ENCODE peak calls at places on chromosomes 4 and X, in nine cellular contexts. One of them, this sample, is unnamed.

GRCh38 chr4:16315451-16315850 is 89.2 kb upstream of the TAPT1 start:
- DNase-seq in cardiac muscle cell: no peak
- DNase-seq in aorta: no peak
- DNase-seq in breast epithelium: no peak
- DNase-seq in tibial nerve: no peak
- DNase-seq in upper lobe of right lung: no peak
- DNase-seq in astrocyte: no peak
- DNase-seq in tibial artery: no peak
- DNase-seq in A673: peak; percentile 69
- DNase-seq in this sample: peak; percentile 9

GRCh38 chr4:107248571-107248970 is 212.5 kb upstream of the DKK2 start:
- DNase-seq in cardiac muscle cell: no peak
- DNase-seq in aorta: no peak
- DNase-seq in breast epithelium: no peak
- DNase-seq in tibial nerve: no peak
- DNase-seq in upper lobe of right lung: no peak
- DNase-seq in astrocyte: peak; percentile 57
- DNase-seq in tibial artery: no peak
- DNase-seq in A673: no peak
- DNase-seq in this sample: no peak

GRCh38 chrX:38505583-38505982 is 55.8 kb upstream of the TSPAN7 start:
- DNase-seq in cardiac muscle cell: no peak
- DNase-seq in aorta: no peak
- DNase-seq in breast epithelium: no peak
- DNase-seq in tibial nerve: no peak
- DNase-seq in upper lobe of right lung: no peak
- DNase-seq in astrocyte: no peak
- DNase-seq in tibial artery: no peak
- DNase-seq in A673: no peak
- DNase-seq in this sample: no peak

GRCh38 chr4:70901984-70902576 is at the start of gene MOB1B:
- DNase-seq in cardiac muscle cell: peak; percentile 93
- DNase-seq in aorta: peak; percentile 96
- DNase-seq in breast epithelium: peak; percentile 83
- DNase-seq in tibial nerve: peak; percentile 71
- DNase-seq in upper lobe of right lung: peak; percentile 93
- DNase-seq in astrocyte: peak; percentile 84
- DNase-seq in tibial artery: peak; percentile 91
- DNase-seq in A673: peak; percentile 84
- DNase-seq in this sample: peak; percentile 94

GRCh38 chr4:4606321-4606720 is 64.5 kb upstream of the STX18 start:
- DNase-seq in cardiac muscle cell: peak; percentile 27
- DNase-seq in aorta: no peak
- DNase-seq in breast epithelium: no peak
- DNase-seq in tibial nerve: no peak
- DNase-seq in upper lobe of right lung: no peak
- DNase-seq in astrocyte: peak; percentile 29
- DNase-seq in tibial artery: no peak
- DNase-seq in A673: no peak
- DNase-seq in this sample: no peak

GRCh38 chr4:106603471-106603870 is 234.9 kb upstream of the GIMD1 start:
- DNase-seq in cardiac muscle cell: no peak
- DNase-seq in aorta: peak; percentile 54
- DNase-seq in breast epithelium: no peak
- DNase-seq in tibial nerve: no peak
- DNase-seq in upper lobe of right lung: no peak
- DNase-seq in astrocyte: no peak
- DNase-seq in tibial artery: peak; percentile 53
- DNase-seq in A673: no peak
- DNase-seq in this sample: no peak

GRCh38 chr4:48047421-48047844 is 30.9 kb downstream of the NIPAL1 start:
- DNase-seq in cardiac muscle cell: peak; percentile 10
- DNase-seq in aorta: no peak
- DNase-seq in breast epithelium: no peak
- DNase-seq in tibial nerve: no peak
- DNase-seq in upper lobe of right lung: no peak
- DNase-seq in astrocyte: no peak
- DNase-seq in tibial artery: no peak
- DNase-seq in A673: no peak
- DNase-seq in this sample: no peak

GRCh38 chr4:54929459-54929858 is 195.9 kb downstream of the KDR start:
- DNase-seq in cardiac muscle cell: no peak
- DNase-seq in aorta: no peak
- DNase-seq in breast epithelium: no peak
- DNase-seq in tibial nerve: no peak
- DNase-seq in upper lobe of right lung: no peak
- DNase-seq in astrocyte: no peak
- DNase-seq in tibial artery: no peak
- DNase-seq in A673: no peak
- DNase-seq in this sample: peak; percentile 16

GRCh38 chrX:8447367-8447766 is 17.3 kb upstream of the VCX3B start:
- DNase-seq in cardiac muscle cell: no peak
- DNase-seq in aorta: no peak
- DNase-seq in breast epithelium: no peak
- DNase-seq in tibial nerve: no peak
- DNase-seq in upper lobe of right lung: no peak
- DNase-seq in astrocyte: no peak
- DNase-seq in tibial artery: no peak
- DNase-seq in A673: no peak
- DNase-seq in this sample: no peak

GRCh38 chr4:86891785-86892638 is at the start of gene C4orf36:
- DNase-seq in cardiac muscle cell: peak; percentile 54
- DNase-seq in aorta: peak; percentile 88
- DNase-seq in breast epithelium: peak; percentile 86
- DNase-seq in tibial nerve: peak; percentile 54
- DNase-seq in upper lobe of right lung: peak; percentile 92
- DNase-seq in astrocyte: peak; percentile 31
- DNase-seq in tibial artery: peak; percentile 72
- DNase-seq in A673: peak; percentile 80
- DNase-seq in this sample: peak; percentile 88

GRCh38 chr4:74338792-74339333 is 26.1 kb upstream of the EREG start:
- DNase-seq in cardiac muscle cell: peak; percentile 91
- DNase-seq in aorta: no peak
- DNase-seq in breast epithelium: no peak
- DNase-seq in tibial nerve: no peak
- DNase-seq in upper lobe of right lung: no peak
- DNase-seq in astrocyte: no peak
- DNase-seq in tibial artery: no peak
- DNase-seq in A673: no peak
- DNase-seq in this sample: no peak

GRCh38 chr4:106062452-106062875 is 167.2 kb downstream of the NPNT start:
- DNase-seq in cardiac muscle cell: peak; percentile 82
- DNase-seq in aorta: no peak
- DNase-seq in breast epithelium: no peak
- DNase-seq in tibial nerve: no peak
- DNase-seq in upper lobe of right lung: no peak
- DNase-seq in astrocyte: peak; percentile 82
- DNase-seq in tibial artery: no peak
- DNase-seq in A673: peak; percentile 62
- DNase-seq in this sample: peak; percentile 77

GRCh38 chr4:3870567-3870962 is 104.4 kb downstream of the ADRA2C start:
- DNase-seq in cardiac muscle cell: no peak
- DNase-seq in aorta: peak; percentile 24
- DNase-seq in breast epithelium: no peak
- DNase-seq in tibial nerve: peak; percentile 4
- DNase-seq in upper lobe of right lung: no peak
- DNase-seq in astrocyte: no peak
- DNase-seq in tibial artery: no peak
- DNase-seq in A673: no peak
- DNase-seq in this sample: no peak

DNA sequence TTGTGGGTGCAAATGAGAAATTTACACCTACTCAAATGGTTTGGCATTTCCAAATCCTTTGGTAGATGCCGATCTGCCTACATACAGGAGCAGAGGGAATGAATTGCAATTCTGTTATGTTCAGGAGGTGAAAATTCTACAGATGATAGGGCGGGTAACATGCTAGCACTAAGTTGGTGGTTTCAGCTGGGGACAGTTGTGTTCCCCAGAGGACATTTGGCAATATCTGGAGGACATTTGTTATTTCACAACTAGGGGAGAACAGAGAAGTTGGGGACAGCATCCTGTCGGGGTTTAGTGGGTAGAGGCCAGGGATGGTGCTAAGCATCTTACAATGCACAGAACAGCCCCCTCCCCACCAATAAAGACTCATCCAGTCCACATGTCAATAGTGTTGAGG is 96.4 kb upstream of the PUDP start:
- DNase-seq in cardiac muscle cell: no peak
- DNase-seq in aorta: no peak
- DNase-seq in breast epithelium: no peak
- DNase-seq in tibial nerve: no peak
- DNase-seq in upper lobe of right lung: no peak
- DNase-seq in astrocyte: no peak
- DNase-seq in tibial artery: no peak
- DNase-seq in A673: no peak
- DNase-seq in this sample: no peak
- H3K4me1 ChIP-seq in cardiac muscle cell: no peaks in the 10 kb centered on the region
- H3K4me1 ChIP-seq in aorta: no peaks in the 10 kb centered on the region
- H3K4me1 ChIP-seq in breast epithelium: no peaks in the 10 kb centered on the region
- H3K4me1 ChIP-seq in tibial nerve: no peaks in the 10 kb centered on the region
- H3K4me1 ChIP-seq in upper lobe of right lung: no peaks in the 10 kb centered on the region
- H3K4me1 ChIP-seq in astrocyte: no peaks in the 10 kb centered on the region
- H3K4me1 ChIP-seq in tibial artery: no peaks in the 10 kb centered on the region
- H3K4me1 ChIP-seq in A673: no peaks in the 10 kb centered on the region
- H3K4me1 ChIP-seq in this sample: peaks cover 10% of the 10 kb centered on the region

GRCh38 chr4:176307591-176307920 is 12.2 kb upstream of the SPCS3 start:
- DNase-seq in cardiac muscle cell: no peak
- DNase-seq in aorta: no peak
- DNase-seq in breast epithelium: no peak
- DNase-seq in tibial nerve: no peak
- DNase-seq in upper lobe of right lung: no peak
- DNase-seq in astrocyte: no peak
- DNase-seq in tibial artery: no peak
- DNase-seq in A673: no peak
- DNase-seq in this sample: no peak
- H3K4me1 ChIP-seq in cardiac muscle cell: no peaks in the 10 kb centered on the region
- H3K4me1 ChIP-seq in aorta: no peaks in the 10 kb centered on the region
- H3K4me1 ChIP-seq in breast epithelium: no peaks in the 10 kb centered on the region
- H3K4me1 ChIP-seq in tibial nerve: no peaks in the 10 kb centered on the region
- H3K4me1 ChIP-seq in upper lobe of right lung: no peaks in the 10 kb centered on the region
- H3K4me1 ChIP-seq in astrocyte: peaks cover 3% of the 10 kb centered on the region
- H3K4me1 ChIP-seq in tibial artery: no peaks in the 10 kb centered on the region
- H3K4me1 ChIP-seq in A673: no peaks in the 10 kb centered on the region
- H3K4me1 ChIP-seq in this sample: no peaks in the 10 kb centered on the region

DNA sequence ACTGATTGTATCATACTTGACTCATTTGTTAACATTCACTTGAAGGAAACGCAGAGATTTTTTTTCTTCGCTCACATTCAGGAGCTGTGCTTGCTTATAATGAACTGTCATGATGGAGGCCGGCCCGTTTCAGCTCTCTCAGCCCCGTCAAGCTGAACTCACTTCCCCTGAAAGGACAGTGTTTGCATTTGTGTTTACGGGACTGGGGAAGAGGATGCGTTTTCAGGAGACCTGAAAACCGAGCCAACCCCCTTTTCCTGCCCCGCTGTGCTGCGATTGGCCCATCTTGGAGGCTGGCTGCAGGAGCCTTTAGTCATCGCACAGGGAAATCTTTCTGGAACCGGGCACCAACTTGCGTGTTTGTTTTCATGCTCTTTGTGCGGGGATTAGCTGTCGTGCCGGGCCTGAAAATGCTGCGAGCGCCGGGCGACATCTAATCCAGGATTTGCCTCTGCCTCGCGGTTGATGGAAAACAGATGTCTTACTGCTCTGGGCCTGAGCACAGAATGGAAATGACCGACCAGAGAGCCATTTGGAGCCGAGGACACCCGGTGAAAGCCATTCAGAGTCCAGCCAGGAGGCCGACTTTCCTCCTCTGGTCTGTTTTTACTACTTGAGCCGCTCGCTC is 18.0 kb downstream of the TRIM2 start:
- DNase-seq in cardiac muscle cell: peak; percentile 80
- DNase-seq in aorta: peak; percentile 85
- DNase-seq in breast epithelium: no peak
- DNase-seq in tibial nerve: peak; percentile 20
- DNase-seq in upper lobe of right lung: no peak
- DNase-seq in astrocyte: peak; percentile 79
- DNase-seq in tibial artery: peak; percentile 80
- DNase-seq in A673: peak; percentile 93
- DNase-seq in this sample: peak; percentile 81
- H3K4me1 ChIP-seq in cardiac muscle cell: peaks cover 13% of the 10 kb centered on the region
- H3K4me1 ChIP-seq in aorta: no peaks in the 10 kb centered on the region
- H3K4me1 ChIP-seq in breast epithelium: peaks cover 4% of the 10 kb centered on the region
- H3K4me1 ChIP-seq in tibial nerve: no peaks in the 10 kb centered on the region
- H3K4me1 ChIP-seq in upper lobe of right lung: peaks cover 13% of the 10 kb centered on the region
- H3K4me1 ChIP-seq in astrocyte: peaks cover 11% of the 10 kb centered on the region
- H3K4me1 ChIP-seq in tibial artery: peaks cover 9% of the 10 kb centered on the region
- H3K4me1 ChIP-seq in A673: peaks cover 26% of the 10 kb centered on the region
- H3K4me1 ChIP-seq in this sample: no peaks in the 10 kb centered on the region

DNA sequence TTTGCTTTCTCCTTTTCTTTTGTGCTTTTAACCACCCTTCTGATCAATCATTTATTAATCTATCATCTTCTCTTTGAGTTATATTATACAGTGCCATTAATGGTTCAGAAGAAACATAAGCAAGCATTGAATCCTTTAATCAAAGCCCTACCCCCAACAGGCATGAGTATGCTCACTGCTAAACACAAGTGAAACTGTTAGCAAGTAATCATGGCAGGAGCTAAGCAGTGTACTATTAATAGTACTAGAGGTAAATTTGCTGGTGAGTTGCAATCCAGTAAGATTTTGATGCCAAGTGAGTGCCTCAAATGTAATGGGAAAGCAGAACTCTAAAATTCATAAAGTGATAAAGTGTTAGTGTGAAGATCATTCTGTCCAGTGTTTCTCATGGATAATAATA is 57.2 kb downstream of the FNIP2 start:
- DNase-seq in cardiac muscle cell: no peak
- DNase-seq in aorta: no peak
- DNase-seq in breast epithelium: no peak
- DNase-seq in tibial nerve: no peak
- DNase-seq in upper lobe of right lung: no peak
- DNase-seq in astrocyte: peak; percentile 43
- DNase-seq in tibial artery: no peak
- DNase-seq in A673: no peak
- DNase-seq in this sample: no peak
- H3K4me1 ChIP-seq in cardiac muscle cell: peaks cover 57% of the 10 kb centered on the region
- H3K4me1 ChIP-seq in aorta: peaks cover 8% of the 10 kb centered on the region
- H3K4me1 ChIP-seq in breast epithelium: peaks cover 3% of the 10 kb centered on the region
- H3K4me1 ChIP-seq in tibial nerve: no peaks in the 10 kb centered on the region
- H3K4me1 ChIP-seq in upper lobe of right lung: peaks cover 64% of the 10 kb centered on the region
- H3K4me1 ChIP-seq in astrocyte: peaks cover 18% of the 10 kb centered on the region
- H3K4me1 ChIP-seq in tibial artery: peaks cover 43% of the 10 kb centered on the region
- H3K4me1 ChIP-seq in A673: no peaks in the 10 kb centered on the region
- H3K4me1 ChIP-seq in this sample: no peaks in the 10 kb centered on the region

GRCh38 chrX:154350429-154351182 is 23.8 kb downstream of the FLNA start:
- DNase-seq in cardiac muscle cell: peak; percentile 6
- DNase-seq in aorta: no peak
- DNase-seq in breast epithelium: no peak
- DNase-seq in tibial nerve: no peak
- DNase-seq in upper lobe of right lung: no peak
- DNase-seq in astrocyte: no peak
- DNase-seq in tibial artery: no peak
- DNase-seq in A673: no peak
- DNase-seq in this sample: no peak
- H3K4me1 ChIP-seq in cardiac muscle cell: no peaks in the 10 kb centered on the region
- H3K4me1 ChIP-seq in aorta: no peaks in the 10 kb centered on the region
- H3K4me1 ChIP-seq in breast epithelium: no peaks in the 10 kb centered on the region
- H3K4me1 ChIP-seq in tibial nerve: no peaks in the 10 kb centered on the region
- H3K4me1 ChIP-seq in upper lobe of right lung: no peaks in the 10 kb centered on the region
- H3K4me1 ChIP-seq in astrocyte: no peaks in the 10 kb centered on the region
- H3K4me1 ChIP-seq in tibial artery: peaks cover 3% of the 10 kb centered on the region
- H3K4me1 ChIP-seq in A673: no peaks in the 10 kb centered on the region
- H3K4me1 ChIP-seq in this sample: no peaks in the 10 kb centered on the region